ENCODE peak calls at places on chromosome 1, in ten cellular contexts. Z is dorsolateral prefrontal cortex, Y is mammary epithelial cell, D is brain microvascular endothelial cell, R is GM12865, M is astrocyte, I is esophagus muscularis mucosa, T is pancreas, G is body of pancreas, V is HCT116. Q is an unnamed sample.

GRCh38 chr1:164648211-164649080 is 89.5 kb downstream of the PBX1 start:
- DNase-seq in T (no peak), M (peak), I (no peak), Y (no peak), Z (no peak), V (no peak), R (no peak), G (peak), D (no peak), Q (no peak)

GRCh38 chr1:60090662-60091061 is 17.1 kb upstream of the C1orf87 start:
- DNase-seq in G (no peak), Y (no peak), R (no peak), M (no peak), V (no peak), D (no peak), Z (no peak), T (no peak), I (no peak), Q (no peak)

GRCh38 chr1:3393024-3393986 is 61.2 kb upstream of the ARHGEF16 start:
- DNase-seq in V (no peak), Z (no peak), G (no peak), I (no peak), R (no peak), D (peak), M (no peak), T (no peak), Y (no peak), Q (no peak)

GRCh38 chr1:110040548-110040947 is 6.1 kb downstream of the STRIP1 start:
- DNase-seq in Z (no peak), Y (peak), V (no peak), I (no peak), M (no peak), D (no peak), R (no peak), G (no peak), T (no peak), Q (no peak)

GRCh38 chr1:22786101-22786500 is 75.5 kb downstream of the EPHB2 start:
- DNase-seq in R (no peak), Y (no peak), G (no peak), D (no peak), M (no peak), I (no peak), V (no peak), T (no peak), Z (no peak), Q (no peak)

GRCh38 chr1:186503210-186503609 is 42.3 kb upstream of the PDC start:
- DNase-seq in G (no peak), Z (no peak), V (no peak), R (no peak), D (peak), I (no peak), M (peak), Y (no peak), T (no peak), Q (no peak)

GRCh38 chr1:22709227-22709626 is 1.4 kb upstream of the EPHB2 start:
- DNase-seq in Z (no peak), V (no peak), I (no peak), T (no peak), Y (no peak), M (no peak), R (no peak), D (no peak), G (no peak), Q (no peak)

GRCh38 chr1:83555871-83556270 is 443.1 kb downstream of the TTLL7 start:
- DNase-seq in T (no peak), M (no peak), Z (no peak), R (no peak), Y (no peak), I (no peak), V (no peak), D (no peak), G (no peak), Q (no peak)

GRCh38 chr1:201282931-201283829 is at the start of gene PKP1:
- DNase-seq in Y (peak), T (peak), V (no peak), Z (peak), I (no peak), D (no peak), R (no peak), M (peak), G (peak), Q (no peak)

GRCh38 chr1:35894183-35894582 is 11.2 kb downstream of the AGO1 start:
- DNase-seq in G (peak), M (peak), Z (no peak), R (peak), I (no peak), V (no peak), D (peak), T (peak), Y (no peak), Q (no peak)

GRCh38 chr1:201476670-201477344 is 7.8 kb upstream of the PHLDA3 start:
- DNase-seq in Z (no peak), I (no peak), M (no peak), Y (peak), T (no peak), R (peak), D (no peak), V (no peak), G (no peak), Q (no peak)

GRCh38 chr1:229192851-229193250 is 78.1 kb upstream of the RAB4A start:
- DNase-seq in T (no peak), R (no peak), M (no peak), D (no peak), I (no peak), Y (no peak), Z (no peak), V (no peak), G (no peak), Q (no peak)

GRCh38 chr1:43878854-43879253 is 54.7 kb upstream of the ARTN start:
- DNase-seq in I (no peak), R (no peak), Y (no peak), G (no peak), V (no peak), M (no peak), Z (no peak), D (no peak), T (no peak), Q (no peak)

GRCh38 chr1:66540434-66541032 is 6.6 kb downstream of the SGIP1 start:
- DNase-seq in M (peak), G (no peak), D (peak), R (no peak), Y (no peak), T (no peak), Z (no peak), I (no peak), V (no peak), Q (no peak)

GRCh38 chr1:179888071-179888470 is 6.0 kb downstream of the TOR1AIP1 start:
- DNase-seq in V (no peak), M (no peak), T (no peak), Y (no peak), D (no peak), I (no peak), Z (no peak), R (no peak), G (no peak), Q (no peak)

GRCh38 chr1:115477071-115477470 is 139.0 kb upstream of the NGF start:
- DNase-seq in D (no peak), V (no peak), G (no peak), M (no peak), Y (no peak), R (no peak), T (no peak), Z (no peak), I (no peak), Q (no peak)

GRCh38 chr1:115475252-115475651 is 137.2 kb upstream of the NGF start:
- DNase-seq in I (no peak), R (no peak), V (no peak), D (no peak), Z (no peak), Y (no peak), G (no peak), M (no peak), T (no peak), Q (no peak)

GRCh38 chr1:115475901-115476300 is 137.9 kb upstream of the NGF start:
- DNase-seq in M (no peak), Y (no peak), I (no peak), D (no peak), T (no peak), Z (no peak), G (no peak), V (no peak), R (no peak), Q (no peak)

GRCh38 chr1:115478933-115479551 is 141.0 kb upstream of the NGF start:
- DNase-seq in G (peak), V (no peak), Z (no peak), I (no peak), R (no peak), Y (no peak), T (peak), M (no peak), D (no peak), Q (peak)

GRCh38 chr1:115476616-115477015 is 138.6 kb upstream of the NGF start:
- DNase-seq in V (no peak), G (no peak), R (no peak), Y (no peak), D (no peak), Z (no peak), M (no peak), T (no peak), I (no peak), Q (no peak)
- TF ChIP-seq CTCF in V (peak), G (no peak), R (no peak), Y (no peak), D (peak), Z (no peak), M (no peak), T (no peak), I (no peak), Q (peak)

GRCh38 chr1:30149226-30149625 is 574.2 kb downstream of the MATN1 start:
- DNase-seq in V (no peak), G (no peak), I (peak), T (no peak), Y (no peak), Z (no peak), R (no peak), D (no peak), M (no peak), Q (no peak)

GRCh38 chr1:30151826-30152225 is 571.6 kb downstream of the MATN1 start:
- DNase-seq in Z (no peak), Y (no peak), I (peak), T (no peak), D (no peak), R (no peak), M (no peak), V (no peak), G (no peak), Q (no peak)

GRCh38 chr1:30147188-30147587 is 576.2 kb downstream of the MATN1 start:
- DNase-seq in G (no peak), Y (no peak), I (peak), D (no peak), R (no peak), V (no peak), T (no peak), M (no peak), Z (no peak), Q (no peak)

GRCh38 chr1:30148676-30149075 is 574.7 kb downstream of the MATN1 start:
- DNase-seq in R (no peak), Z (no peak), D (no peak), Y (no peak), G (no peak), T (no peak), I (peak), V (no peak), M (no peak), Q (no peak)

DNA sequence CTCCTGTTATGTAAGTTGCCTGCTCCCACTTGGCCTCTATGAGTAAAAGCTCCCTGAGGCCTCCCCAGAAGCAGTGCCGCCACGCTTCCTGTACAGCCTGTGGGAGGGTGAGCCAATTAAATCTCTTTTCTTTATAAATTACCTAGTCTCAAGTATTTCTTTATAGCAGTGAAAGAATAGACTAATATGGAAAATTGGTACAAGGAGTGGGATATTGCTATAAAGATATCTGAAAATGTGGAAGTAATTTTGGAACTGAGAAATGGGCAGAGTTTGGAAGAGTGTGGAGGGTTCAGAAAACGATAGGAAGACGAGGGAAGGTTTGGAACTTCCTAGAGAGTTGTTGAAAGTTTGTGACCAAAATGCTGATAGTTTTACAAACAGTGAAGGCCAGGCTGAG is 572.3 kb downstream of the MATN1 start:
- DNase-seq in T (no peak), R (no peak), D (no peak), Y (no peak), I (no peak), G (no peak), M (no peak), V (no peak), Z (no peak), Q (no peak)
- H3K4me3 ChIP-seq in T (no peak), R (no peak), D (no peak), Y (no peak), I (no peak), G (no peak), M (no peak), V (no peak), Z (no peak), Q (no peak)

DNA sequence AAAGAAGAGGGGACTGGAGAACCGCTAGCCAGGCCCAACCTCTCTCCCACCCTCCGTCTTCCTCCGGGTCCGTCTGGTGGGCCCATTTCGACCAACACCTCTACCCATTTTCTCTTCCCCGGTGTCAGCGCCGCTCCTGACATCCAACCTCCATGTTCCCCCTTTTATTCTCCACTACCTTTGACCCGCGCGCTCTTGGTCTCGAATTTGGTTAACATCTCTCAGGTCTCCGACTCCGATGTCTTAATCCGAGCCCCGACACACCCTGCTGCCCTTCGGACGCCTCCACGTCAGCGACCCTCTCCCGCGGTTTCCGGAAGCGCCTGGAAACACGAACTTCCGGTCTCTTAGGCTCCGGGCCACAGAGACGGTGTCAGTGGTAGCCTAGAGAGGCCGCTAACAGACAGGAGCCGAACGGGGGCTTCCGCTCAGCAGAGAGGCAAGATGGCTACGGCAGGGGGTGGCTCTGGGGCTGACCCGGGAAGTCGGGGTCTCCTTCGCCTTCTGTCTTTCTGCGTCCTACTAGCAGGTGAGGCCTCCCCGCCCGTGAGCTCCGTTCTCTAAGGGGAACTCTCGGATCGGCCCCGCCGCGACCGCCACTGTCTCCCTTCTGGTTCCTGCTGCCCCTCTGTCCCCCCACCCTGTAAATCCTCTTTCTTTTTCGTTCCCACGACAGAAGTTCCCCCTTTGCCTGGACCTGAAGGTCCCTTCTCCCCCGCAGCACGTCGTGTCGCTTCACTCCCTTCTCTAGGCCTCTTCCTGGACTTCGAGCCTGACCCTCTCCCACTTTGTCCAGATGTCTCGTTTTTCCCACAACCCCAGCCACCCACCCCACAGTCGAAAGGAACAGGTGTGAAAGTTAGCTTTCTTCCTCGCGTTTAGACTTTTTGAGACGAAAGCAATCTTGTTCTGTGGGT is at the start of the genes COPA and NCSTN:
- DNase-seq in G (peak), Y (peak), V (peak), R (peak), M (peak), Z (peak), I (peak), T (peak), D (peak), Q (peak)
- TF ChIP-seq CTCF in G (no peak), Y (peak), V (no peak), R (no peak), M (no peak), Z (peak), I (no peak), T (no peak), D (peak), Q (no peak)

GRCh38 chr1:56185493-56185892 is 393.9 kb downstream of the PLPP3 start:
- DNase-seq in M (no peak), R (no peak), D (no peak), Y (no peak), T (no peak), G (no peak), V (no peak), I (no peak), Z (no peak), Q (no peak)

GRCh38 chr1:56183151-56183550 is 396.2 kb downstream of the PLPP3 start:
- DNase-seq in R (no peak), G (no peak), T (no peak), Y (no peak), I (no peak), D (no peak), M (no peak), Z (no peak), V (no peak), Q (no peak)

GRCh38 chr1:56175211-56175610 is 404.2 kb downstream of the PLPP3 start:
- DNase-seq in D (no peak), Y (no peak), R (no peak), Z (no peak), I (no peak), T (no peak), G (no peak), V (no peak), M (no peak), Q (no peak)

GRCh38 chr1:56179571-56179970 is 399.8 kb downstream of the PLPP3 start:
- DNase-seq in R (no peak), M (no peak), Z (no peak), D (no peak), V (no peak), G (no peak), T (no peak), Y (no peak), I (no peak), Q (no peak)

DNA sequence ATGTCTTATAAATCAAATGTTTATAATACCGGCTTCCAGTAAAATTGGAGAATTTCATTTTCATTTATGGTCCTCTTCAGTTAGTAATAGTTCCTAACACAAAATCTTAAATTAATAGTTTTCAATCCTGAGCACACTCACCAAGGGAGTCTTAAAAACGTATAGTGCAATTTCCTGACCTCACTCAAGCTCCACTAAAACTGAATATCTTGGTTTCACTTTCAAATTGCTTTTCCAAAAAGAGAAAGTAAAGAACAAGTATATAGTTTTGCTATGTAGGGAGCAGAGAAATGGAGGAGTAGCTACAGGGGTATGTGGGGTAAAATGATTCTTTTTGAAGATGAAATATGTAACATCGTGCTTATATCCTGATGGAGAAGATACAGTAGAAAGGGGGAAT is 398.6 kb downstream of the PLPP3 start:
- DNase-seq in Z (no peak), T (no peak), V (no peak), R (no peak), I (no peak), D (no peak), Y (no peak), G (no peak), M (no peak), Q (no peak)
- H3K4me3 ChIP-seq in Z (no peak), T (no peak), V (no peak), R (no peak), I (peak), D (no peak), Y (no peak), G (no peak), M (no peak), Q (no peak)

DNA sequence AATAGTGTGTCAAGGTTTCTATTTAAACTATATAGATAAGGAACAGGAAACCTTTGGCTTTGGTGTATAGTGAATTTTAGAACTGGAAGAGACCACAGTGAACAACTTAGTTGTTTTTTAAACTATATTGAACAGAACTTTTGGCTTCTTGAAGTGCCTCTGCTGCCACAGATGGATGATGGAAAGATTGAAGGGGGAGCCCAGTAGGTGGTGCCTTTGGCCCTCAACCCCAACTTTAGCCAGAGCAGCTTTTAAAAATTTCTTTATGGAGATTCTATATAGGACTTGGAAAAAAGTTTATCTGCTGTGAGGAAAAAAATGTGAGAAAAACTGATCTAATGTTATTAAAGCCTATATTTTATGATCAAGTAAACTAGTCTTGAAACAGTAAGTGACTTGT is 50.2 kb downstream of the SWT1 start:
- DNase-seq in T (no peak), V (no peak), Y (no peak), G (no peak), D (no peak), M (no peak), I (no peak), Z (no peak), R (no peak), Q (no peak)
- TF ChIP-seq CTCF in T (no peak), V (no peak), Y (no peak), G (no peak), D (peak), M (no peak), I (no peak), Z (no peak), R (no peak), Q (no peak)

DNA sequence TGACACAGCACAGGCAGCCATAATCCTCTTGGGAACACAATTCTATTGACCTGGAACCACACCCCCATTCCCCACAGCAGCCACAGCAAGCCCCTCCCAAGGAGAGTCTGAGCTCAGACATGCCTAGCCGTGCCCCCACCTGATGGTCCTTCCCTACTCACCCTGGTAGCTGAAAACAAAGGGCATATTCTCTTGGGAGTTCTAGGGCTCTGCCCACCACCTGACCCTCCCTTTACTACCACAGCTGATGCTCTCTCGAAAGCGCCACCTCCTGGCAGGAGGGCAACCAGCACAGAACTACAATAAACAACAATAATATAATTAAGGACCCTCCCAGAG is 184.8 kb upstream of the COA6 start:
- DNase-seq in G (no peak), T (no peak), D (no peak), M (no peak), I (peak), V (peak), Y (peak), Z (no peak), R (peak), Q (no peak)
- H3K4me3 ChIP-seq in G (no peak), T (no peak), D (no peak), M (no peak), I (no peak), V (no peak), Y (no peak), Z (no peak), R (no peak), Q (no peak)

DNA sequence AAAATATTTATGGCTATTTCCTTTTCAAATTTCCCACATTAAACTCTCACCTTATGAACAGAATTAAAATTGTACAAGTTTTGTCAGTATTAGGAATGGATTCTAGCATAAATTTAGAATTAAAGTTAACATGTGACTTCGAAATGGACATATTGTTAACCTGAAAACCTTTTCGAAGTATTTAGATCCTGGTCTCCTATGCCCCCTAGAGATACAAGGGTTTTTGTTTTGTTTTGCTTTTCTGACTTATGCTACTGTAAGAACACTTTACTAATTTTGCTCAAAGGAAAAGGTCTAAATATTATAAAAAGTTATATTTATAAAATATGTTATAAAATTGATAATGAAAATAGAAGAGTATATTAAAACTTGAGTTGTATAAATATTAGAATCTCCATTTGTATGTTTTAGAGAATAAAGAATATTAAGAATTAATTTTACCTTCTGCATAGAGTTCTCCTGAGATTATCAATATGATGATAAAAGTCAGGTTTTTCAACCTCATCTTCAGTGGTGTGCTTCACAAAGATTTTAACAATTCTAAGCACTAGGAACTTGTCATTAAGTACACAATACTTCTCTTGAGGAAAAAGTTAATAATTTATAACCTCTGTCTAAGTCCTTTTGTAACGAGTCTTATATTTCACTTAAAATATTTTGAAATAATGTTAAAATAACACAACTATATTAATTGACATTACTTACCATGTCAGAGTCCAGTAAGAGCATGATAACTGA is at the start of gene F13B:
- DNase-seq in Y (no peak), M (no peak), Z (no peak), I (no peak), R (no peak), V (no peak), G (no peak), D (no peak), T (no peak), Q (no peak)
- TF ChIP-seq CTCF in Y (peak), M (no peak), Z (no peak), I (no peak), R (no peak), V (peak), G (peak), D (no peak), T (no peak), Q (peak)

GRCh38 chr1:8364528-8365442 is 46.9 kb downstream of the SLC45A1 start:
- DNase-seq in R (no peak), D (no peak), Z (no peak), G (no peak), M (no peak), I (no peak), T (no peak), V (no peak), Y (no peak), Q (no peak)
- H3K4me3 ChIP-seq in R (no peak), D (no peak), Z (no peak), G (no peak), M (no peak), I (no peak), T (no peak), V (no peak), Y (no peak), Q (no peak)

Q was measured in LNCaP clone FGC.